ENCODE peak calls at places on chromosomes 2 and 18, in six cellular contexts. Y is HEK293T, J is cardiac muscle cell, P is foreskin fibroblast, M is endodermal cell, R is stromal cell of bone marrow. G is an unnamed sample.

GRCh38 chr2:112483047-112483473 is 1.1 kb downstream of the TTL start:
- DNase-seq in Y (peak; percentile 46), J (peak; percentile 20), P (peak; percentile 74), M (peak; percentile 58), R (no peak), G (peak; percentile 67)

GRCh38 chr18:76376668-76377358 is 118.2 kb downstream of the ZNF516 start:
- DNase-seq in Y (no peak), J (no peak), P (no peak), M (no peak), R (no peak), G (no peak)

GRCh38 chr18:56085561-56085960 is 497.6 kb upstream of the TCF4 start:
- DNase-seq in Y (no peak), J (no peak), P (peak; percentile 55), M (no peak), R (peak; percentile 86), G (peak; percentile 78)

GRCh38 chr2:241357531-241357930 is 1.4 kb downstream of the FARP2 start:
- DNase-seq in Y (no peak), J (no peak), P (no peak), M (no peak), R (no peak), G (no peak)

GRCh38 chr2:120765911-120766757 is 30.5 kb downstream of the GLI2 start:
- DNase-seq in Y (no peak), J (peak; percentile 40), P (peak; percentile 91), M (peak; percentile 80), R (peak; percentile 60), G (peak; percentile 97)

GRCh38 chr2:241762321-241762932 is 14.2 kb upstream of the GAL3ST2 start:
- DNase-seq in Y (no peak), J (no peak), P (no peak), M (peak; percentile 67), R (no peak), G (no peak)

GRCh38 chr2:231181848-231182247 is 16.6 kb upstream of the ARMC9 start:
- DNase-seq in Y (peak; percentile 48), J (no peak), P (peak; percentile 84), M (peak; percentile 74), R (no peak), G (peak; percentile 60)

GRCh38 chr18:37435996-37436395 is 129.6 kb downstream of the CELF4 start:
- DNase-seq in Y (no peak), J (no peak), P (no peak), M (no peak), R (no peak), G (no peak)

GRCh38 chr2:236661762-236662110 is 92.1 kb downstream of the ACKR3 start:
- DNase-seq in Y (no peak), J (no peak), P (no peak), M (no peak), R (peak; percentile 38), G (peak; percentile 34)

GRCh38 chr18:808086-808485 is 4.0 kb downstream of the YES1 start:
- DNase-seq in Y (no peak), J (peak; percentile 15), P (no peak), M (no peak), R (peak; percentile 36), G (no peak)

GRCh38 chr2:215320679-215321078 is 8.8 kb downstream of the ATIC start:
- DNase-seq in Y (no peak), J (no peak), P (no peak), M (no peak), R (no peak), G (no peak)

GRCh38 chr18:62850619-62851306 is 135.4 kb downstream of the PHLPP1 start:
- DNase-seq in Y (no peak), J (no peak), P (no peak), M (no peak), R (no peak), G (no peak)

GRCh38 chr2:216698895-216699294 is 3.5 kb upstream of the IGFBP5 start:
- DNase-seq in Y (peak; percentile 55), J (peak; percentile 81), P (no peak), M (peak; percentile 64), R (no peak), G (peak; percentile 89)

GRCh38 chr2:216838146-216838545 is 21.7 kb downstream of the TNP1 start:
- DNase-seq in Y (no peak), J (no peak), P (peak; percentile 19), M (no peak), R (peak; percentile 62), G (peak; percentile 62)

GRCh38 chr2:151862688-151863087 is 34.5 kb upstream of the ARL5A start:
- DNase-seq in Y (no peak), J (no peak), P (no peak), M (no peak), R (no peak), G (no peak)

GRCh38 chr2:25251461-25252273 is 83.3 kb upstream of the POMC start:
- DNase-seq in Y (no peak), J (peak; percentile 72), P (no peak), M (peak; percentile 87), R (no peak), G (peak; percentile 29)

GRCh38 chr2:229715895-229716507 is 1.6 kb upstream of the DNER start:
- DNase-seq in Y (peak; percentile 30), J (peak; percentile 3), P (no peak), M (peak; percentile 79), R (no peak), G (peak; percentile 46)

GRCh38 chr2:149042881-149043280 is 4.4 kb downstream of the LYPD6B start:
- DNase-seq in Y (no peak), J (no peak), P (no peak), M (no peak), R (no peak), G (no peak)

GRCh38 chr18:26764584-26764983 is 100.9 kb downstream of the AQP4 start:
- DNase-seq in Y (no peak), J (no peak), P (no peak), M (no peak), R (no peak), G (no peak)

GRCh38 chr18:56139372-56139771 is 499.0 kb downstream of the TXNL1 start:
- DNase-seq in Y (no peak), J (no peak), P (no peak), M (no peak), R (no peak), G (no peak)

GRCh38 chr2:209977386-209978239 is 24.8 kb upstream of the RPE start:
- DNase-seq in Y (no peak), J (peak; percentile 39), P (peak; percentile 5), M (no peak), R (peak; percentile 8), G (peak; percentile 70)

GRCh38 chr2:182672471-182673165 is 43.4 kb upstream of the DNAJC10 start:
- DNase-seq in Y (no peak), J (peak; percentile 8), P (peak; percentile 21), M (no peak), R (peak; percentile 36), G (peak; percentile 85)

GRCh38 chr2:115160523-115161521 is 718.4 kb downstream of the DPP10 start:
- DNase-seq in Y (no peak), J (peak; percentile 70), P (no peak), M (peak; percentile 86), R (no peak), G (no peak)

GRCh38 chr2:171469176-171469575 is 35.1 kb downstream of the DCAF17 start:
- DNase-seq in Y (no peak), J (no peak), P (no peak), M (no peak), R (no peak), G (peak; percentile 66)

GRCh38 chr18:31946305-31947046 is 3.5 kb upstream of the TRAPPC8 start:
- DNase-seq in Y (no peak), J (no peak), P (no peak), M (peak; percentile 64), R (no peak), G (no peak)

GRCh38 chr2:10032746-10033105 is 10.6 kb upstream of the KLF11 start:
- DNase-seq in Y (no peak), J (no peak), P (no peak), M (no peak), R (no peak), G (no peak)